ENCODE peak calls at places on chromosomes 6 and 20, in four cellular contexts. One of them, this sample, is unnamed.

GRCh38 chr20:44613575-44613974 is 31.2 kb downstream of the PKIG start:
- DNase-seq in astrocyte of the cerebellum: no peak
- DNase-seq in upper lobe of right lung: peak
- DNase-seq in GM12864: no peak
- DNase-seq in this sample: no peak

GRCh38 chr20:16428112-16428511 is 145.1 kb downstream of the KIF16B start:
- DNase-seq in astrocyte of the cerebellum: no peak
- DNase-seq in upper lobe of right lung: no peak
- DNase-seq in GM12864: no peak
- DNase-seq in this sample: no peak

GRCh38 chr6:33116881-33117711 is 41.3 kb downstream of the HLA-DPB1 start:
- DNase-seq in astrocyte of the cerebellum: no peak
- DNase-seq in upper lobe of right lung: no peak
- DNase-seq in GM12864: no peak
- DNase-seq in this sample: no peak

GRCh38 chr6:48512396-48512795 is 401.4 kb upstream of the PTCHD4 start:
- DNase-seq in astrocyte of the cerebellum: no peak
- DNase-seq in upper lobe of right lung: no peak
- DNase-seq in GM12864: no peak
- DNase-seq in this sample: no peak

GRCh38 chr6:5438882-5439584 is 177.7 kb downstream of the FARS2 start:
- DNase-seq in astrocyte of the cerebellum: no peak
- DNase-seq in upper lobe of right lung: no peak
- DNase-seq in GM12864: no peak
- DNase-seq in this sample: no peak

GRCh38 chr6:149235130-149235561 is 82.4 kb upstream of the TAB2 start:
- DNase-seq in astrocyte of the cerebellum: peak
- DNase-seq in upper lobe of right lung: no peak
- DNase-seq in GM12864: peak
- DNase-seq in this sample: peak

GRCh38 chr6:154487367-154488275 is 22.9 kb downstream of the CNKSR3 start:
- DNase-seq in astrocyte of the cerebellum: no peak
- DNase-seq in upper lobe of right lung: no peak
- DNase-seq in GM12864: no peak
- DNase-seq in this sample: no peak

GRCh38 chr6:68632620-68633195 is 2.4 kb upstream of the ADGRB3 start:
- DNase-seq in astrocyte of the cerebellum: no peak
- DNase-seq in upper lobe of right lung: no peak
- DNase-seq in GM12864: no peak
- DNase-seq in this sample: no peak

GRCh38 chr6:111775145-111775936 is 97.9 kb downstream of the FYN start:
- DNase-seq in astrocyte of the cerebellum: no peak
- DNase-seq in upper lobe of right lung: no peak
- DNase-seq in GM12864: no peak
- DNase-seq in this sample: no peak

GRCh38 chr20:17327185-17327780 is 100.4 kb downstream of the PCSK2 start:
- DNase-seq in astrocyte of the cerebellum: no peak
- DNase-seq in upper lobe of right lung: no peak
- DNase-seq in GM12864: no peak
- DNase-seq in this sample: no peak

GRCh38 chr6:37893262-37893661 is 73.7 kb downstream of the ZFAND3 start:
- DNase-seq in astrocyte of the cerebellum: no peak
- DNase-seq in upper lobe of right lung: no peak
- DNase-seq in GM12864: no peak
- DNase-seq in this sample: no peak

GRCh38 chr6:130796313-130796905 is 30.8 kb upstream of the SMLR1 start:
- DNase-seq in astrocyte of the cerebellum: peak
- DNase-seq in upper lobe of right lung: no peak
- DNase-seq in GM12864: no peak
- DNase-seq in this sample: no peak

GRCh38 chr6:11198663-11199603 is 33.5 kb downstream of the NEDD9 start:
- DNase-seq in astrocyte of the cerebellum: no peak
- DNase-seq in upper lobe of right lung: no peak
- DNase-seq in GM12864: no peak
- DNase-seq in this sample: peak

GRCh38 chr20:35563834-35564233 is 22.0 kb downstream of the ERGIC3 start:
- DNase-seq in astrocyte of the cerebellum: no peak
- DNase-seq in upper lobe of right lung: peak
- DNase-seq in GM12864: no peak
- DNase-seq in this sample: no peak

GRCh38 chr6:29984992-29985391 is 42.7 kb downstream of the HLA-A start:
- DNase-seq in astrocyte of the cerebellum: no peak
- DNase-seq in upper lobe of right lung: no peak
- DNase-seq in GM12864: no peak
- DNase-seq in this sample: no peak

DNA sequence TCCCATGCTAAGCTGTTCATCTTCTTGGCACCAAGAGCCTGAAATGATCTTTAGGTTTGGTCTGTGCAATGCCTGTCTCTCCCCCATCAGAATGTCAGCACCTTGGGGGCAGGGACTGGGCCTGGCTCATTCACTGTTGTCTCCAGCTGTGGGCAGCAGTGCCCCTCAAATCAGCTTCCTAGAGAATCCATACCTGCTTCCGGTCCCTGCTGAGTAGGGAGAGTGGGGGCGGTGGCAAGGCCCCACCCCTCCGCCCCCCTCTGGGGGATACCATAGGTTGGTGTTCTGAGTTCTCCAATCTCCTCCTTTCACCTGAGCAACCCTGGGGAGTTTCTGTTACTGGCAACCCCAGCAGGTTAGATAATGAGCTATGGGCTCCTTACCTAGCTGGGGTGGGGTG is 19.2 kb upstream of the SPDEF start:
- DNase-seq in astrocyte of the cerebellum: no peak
- DNase-seq in upper lobe of right lung: peak
- DNase-seq in GM12864: no peak
- DNase-seq in this sample: no peak
- TF ChIP-seq CTCF in astrocyte of the cerebellum: no peak
- TF ChIP-seq CTCF in upper lobe of right lung: no peak
- TF ChIP-seq CTCF in GM12864: no peak
- TF ChIP-seq CTCF in this sample: no peak

GRCh38 chr6:25177629-25178028 is 101.5 kb upstream of the CARMIL1 start:
- DNase-seq in astrocyte of the cerebellum: no peak
- DNase-seq in upper lobe of right lung: no peak
- DNase-seq in GM12864: no peak
- DNase-seq in this sample: no peak

GRCh38 chr6:25175216-25175615 is 104.0 kb upstream of the CARMIL1 start:
- DNase-seq in astrocyte of the cerebellum: no peak
- DNase-seq in upper lobe of right lung: no peak
- DNase-seq in GM12864: no peak
- DNase-seq in this sample: no peak

GRCh38 chr6:25174678-25175077 is 104.5 kb upstream of the CARMIL1 start:
- DNase-seq in astrocyte of the cerebellum: no peak
- DNase-seq in upper lobe of right lung: no peak
- DNase-seq in GM12864: no peak
- DNase-seq in this sample: no peak

GRCh38 chr6:25175656-25176055 is 103.5 kb upstream of the CARMIL1 start:
- DNase-seq in astrocyte of the cerebellum: no peak
- DNase-seq in upper lobe of right lung: no peak
- DNase-seq in GM12864: no peak
- DNase-seq in this sample: peak

DNA sequence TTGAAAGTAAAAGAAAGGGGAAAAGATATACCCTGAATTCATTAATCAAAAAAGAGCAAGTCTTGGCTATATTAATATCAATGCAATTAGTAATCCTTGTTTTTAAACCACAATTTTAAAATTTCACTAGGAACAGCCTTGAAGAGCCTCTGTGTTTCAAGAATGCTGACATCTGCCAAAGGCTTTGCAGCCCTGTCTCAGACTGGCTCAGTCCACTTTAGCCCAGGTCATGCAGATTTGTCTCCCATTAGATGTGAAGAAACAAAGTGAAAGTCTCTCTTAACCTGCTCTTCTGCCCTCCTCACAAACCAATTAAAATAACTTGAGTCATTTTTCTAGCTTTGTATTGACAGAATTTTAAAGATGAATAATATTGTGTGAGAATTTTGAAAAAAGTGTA is 102.7 kb upstream of the CARMIL1 start:
- DNase-seq in astrocyte of the cerebellum: no peak
- DNase-seq in upper lobe of right lung: no peak
- DNase-seq in GM12864: no peak
- DNase-seq in this sample: no peak
- H3K4me3 ChIP-seq in astrocyte of the cerebellum: no peak
- H3K4me3 ChIP-seq in upper lobe of right lung: no peak
- H3K4me3 ChIP-seq in GM12864: no peak
- H3K4me3 ChIP-seq in this sample: no peak

DNA sequence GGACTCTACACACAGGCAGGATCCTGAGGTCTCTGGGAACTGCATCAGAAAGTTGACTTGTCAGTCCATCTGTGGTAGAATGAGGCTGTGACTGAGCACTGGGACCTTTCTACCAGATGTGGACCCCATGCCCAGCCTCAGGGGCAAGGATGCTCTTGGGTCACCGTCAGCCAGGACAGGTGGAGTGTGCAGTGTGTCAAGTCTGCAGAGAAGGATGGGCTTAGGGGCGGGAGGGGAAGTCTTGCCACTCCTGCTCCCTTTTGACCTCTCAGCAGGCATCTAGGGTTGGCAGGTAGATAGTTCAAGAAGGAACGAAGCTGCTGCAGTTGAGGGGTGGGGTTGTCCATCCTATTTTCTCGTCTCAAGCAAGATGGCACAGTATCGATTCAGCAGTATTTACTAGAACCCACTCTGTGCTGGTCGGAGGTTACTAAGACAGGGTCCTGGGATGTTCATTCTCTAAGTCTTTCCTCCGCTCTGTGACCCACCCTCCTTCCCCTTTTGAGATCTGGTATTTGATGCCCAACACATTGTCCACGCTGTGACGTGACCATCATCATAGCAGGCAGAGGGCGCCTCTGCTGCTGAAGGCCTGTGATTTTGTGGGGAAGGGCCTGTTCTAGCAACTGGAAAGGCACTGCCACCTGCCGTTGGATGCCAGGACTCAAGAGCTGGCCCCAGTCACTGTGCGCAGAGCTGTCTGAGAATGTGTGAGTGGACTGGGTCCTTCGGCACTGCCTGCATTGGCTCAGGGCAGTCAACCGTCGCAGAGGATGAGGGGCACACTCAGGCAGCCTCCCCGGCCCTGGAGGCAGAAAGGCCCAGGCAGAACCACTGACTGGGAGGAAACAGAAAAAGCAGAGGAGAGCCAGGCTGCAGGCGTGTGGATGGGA is 23.2 kb downstream of the RBCK1 start:
- DNase-seq in astrocyte of the cerebellum: peak
- DNase-seq in upper lobe of right lung: no peak
- DNase-seq in GM12864: no peak
- DNase-seq in this sample: peak
- TF ChIP-seq CTCF in astrocyte of the cerebellum: peak
- TF ChIP-seq CTCF in upper lobe of right lung: peak
- TF ChIP-seq CTCF in GM12864: no peak
- TF ChIP-seq CTCF in this sample: peak

GRCh38 chr6:52664185-52664990 is 6.5 kb upstream of the TMEM14A start:
- DNase-seq in astrocyte of the cerebellum: peak
- DNase-seq in upper lobe of right lung: peak
- DNase-seq in GM12864: peak
- DNase-seq in this sample: peak

GRCh38 chr6:52661551-52661950 is 9.4 kb upstream of the TMEM14A start:
- DNase-seq in astrocyte of the cerebellum: no peak
- DNase-seq in upper lobe of right lung: no peak
- DNase-seq in GM12864: no peak
- DNase-seq in this sample: no peak

GRCh38 chr6:52662031-52662430 is 8.9 kb upstream of the TMEM14A start:
- DNase-seq in astrocyte of the cerebellum: no peak
- DNase-seq in upper lobe of right lung: no peak
- DNase-seq in GM12864: no peak
- DNase-seq in this sample: no peak

GRCh38 chr6:52663935-52664184 is 7.1 kb upstream of the TMEM14A start:
- DNase-seq in astrocyte of the cerebellum: no peak
- DNase-seq in upper lobe of right lung: no peak
- DNase-seq in GM12864: no peak
- DNase-seq in this sample: no peak

GRCh38 chr6:52663120-52663934 is 7.6 kb upstream of the TMEM14A start:
- DNase-seq in astrocyte of the cerebellum: peak
- DNase-seq in upper lobe of right lung: no peak
- DNase-seq in GM12864: peak
- DNase-seq in this sample: peak
- H3K4me3 ChIP-seq in astrocyte of the cerebellum: peak
- H3K4me3 ChIP-seq in upper lobe of right lung: peak
- H3K4me3 ChIP-seq in GM12864: peak
- H3K4me3 ChIP-seq in this sample: peak

GRCh38 chr6:113437571-113437970 is 419.6 kb upstream of the MARCKS start:
- DNase-seq in astrocyte of the cerebellum: no peak
- DNase-seq in upper lobe of right lung: no peak
- DNase-seq in GM12864: no peak
- DNase-seq in this sample: no peak
- TF ChIP-seq CTCF in astrocyte of the cerebellum: no peak
- TF ChIP-seq CTCF in upper lobe of right lung: no peak
- TF ChIP-seq CTCF in GM12864: no peak
- TF ChIP-seq CTCF in this sample: no peak

GRCh38 chr20:43559588-43559987 is 761 bp downstream of the SGK2 start:
- DNase-seq in astrocyte of the cerebellum: no peak
- DNase-seq in upper lobe of right lung: no peak
- DNase-seq in GM12864: no peak
- DNase-seq in this sample: no peak

GRCh38 chr20:43560974-43561373 is 2.1 kb downstream of the SGK2 start:
- DNase-seq in astrocyte of the cerebellum: no peak
- DNase-seq in upper lobe of right lung: no peak
- DNase-seq in GM12864: no peak
- DNase-seq in this sample: no peak

GRCh38 chr20:43558412-43559146 is at the start of gene SGK2:
- DNase-seq in astrocyte of the cerebellum: no peak
- DNase-seq in upper lobe of right lung: peak
- DNase-seq in GM12864: no peak
- DNase-seq in this sample: no peak

GRCh38 chr20:43563429-43563828 is 4.6 kb downstream of the SGK2 start:
- DNase-seq in astrocyte of the cerebellum: no peak
- DNase-seq in upper lobe of right lung: no peak
- DNase-seq in GM12864: no peak
- DNase-seq in this sample: peak

GRCh38 chr20:43559147-43559477 is 285 bp downstream of the SGK2 start:
- DNase-seq in astrocyte of the cerebellum: no peak
- DNase-seq in upper lobe of right lung: no peak
- DNase-seq in GM12864: no peak
- DNase-seq in this sample: no peak
- H3K4me3 ChIP-seq in astrocyte of the cerebellum: no peak
- H3K4me3 ChIP-seq in upper lobe of right lung: no peak
- H3K4me3 ChIP-seq in GM12864: no peak
- H3K4me3 ChIP-seq in this sample: no peak

GRCh38 chr20:37914672-37915433 is 11.9 kb downstream of the VSTM2L start:
- DNase-seq in astrocyte of the cerebellum: no peak
- DNase-seq in upper lobe of right lung: peak
- DNase-seq in GM12864: no peak
- DNase-seq in this sample: peak
- TF ChIP-seq CTCF in astrocyte of the cerebellum: no peak
- TF ChIP-seq CTCF in upper lobe of right lung: no peak
- TF ChIP-seq CTCF in GM12864: no peak
- TF ChIP-seq CTCF in this sample: no peak